ENCODE peak calls at places on chromosomes 6 and 20, in eight cellular contexts. R is IMR-90; M is colonic mucosa; J is stomach; A is A673; D is sigmoid colon; B is effector memory CD4-positive, alpha-beta T cell; G is cardiac muscle cell. W is an unnamed sample.

GRCh38 chr6:63635165-63635562 is 438 bp upstream of the PHF3 start:
- DNase-seq in R (no peak), M (no peak), J (no peak), A (no peak), D (no peak), B (no peak), G (no peak), W (peak; percentile 19)

GRCh38 chr6:4676016-4676415 is 100.2 kb upstream of the CDYL start:
- DNase-seq in R (no peak), M (peak; percentile 6), J (no peak), A (no peak), D (no peak), B (no peak), G (no peak), W (no peak)

GRCh38 chr6:3808759-3809514 is 40.2 kb upstream of the FAM50B start:
- DNase-seq in R (peak; percentile 90), M (no peak), J (peak; percentile 55), A (no peak), D (peak; percentile 83), B (no peak), G (peak; percentile 87), W (no peak)

GRCh38 chr6:57262491-57262890 is 40.4 kb upstream of the RAB23 start:
- DNase-seq in R (no peak), M (peak; percentile 52), J (peak; percentile 36), A (no peak), D (peak; percentile 94), B (no peak), G (no peak), W (peak; percentile 88)

GRCh38 chr6:31952140-31952805 is 6.4 kb downstream of the CFB start:
- DNase-seq in R (peak; percentile 63), M (peak; percentile 66), J (peak; percentile 75), A (peak; percentile 40), D (peak; percentile 76), B (no peak), G (peak; percentile 79), W (peak; percentile 80)

GRCh38 chr6:79384845-79385244 is 150.4 kb upstream of the HMGN3 start:
- DNase-seq in R (no peak), M (no peak), J (peak; percentile 37), A (no peak), D (no peak), B (no peak), G (no peak), W (peak; percentile 15)

GRCh38 chr6:63636516-63636968 is 940 bp downstream of the PHF3 start:
- DNase-seq in R (peak; percentile 19), M (peak; percentile 86), J (peak; percentile 65), A (peak; percentile 64), D (no peak), B (peak; percentile 37), G (peak; percentile 40), W (peak; percentile 92)

GRCh38 chr20:32470025-32470861 is 112.1 kb downstream of the ASXL1 start:
- DNase-seq in R (peak; percentile 70), M (peak; percentile 52), J (no peak), A (peak; percentile 37), D (no peak), B (no peak), G (peak; percentile 90), W (no peak)

GRCh38 chr20:4814696-4815252 is 93.1 kb downstream of the PRND start:
- DNase-seq in R (no peak), M (no peak), J (peak; percentile 44), A (no peak), D (no peak), B (peak; percentile 83), G (no peak), W (no peak)

GRCh38 chr6:29850011-29850553 is 22.5 kb downstream of the HLA-G start:
- DNase-seq in R (no peak), M (no peak), J (peak; percentile 53), A (no peak), D (peak; percentile 64), B (no peak), G (no peak), W (peak; percentile 54)

GRCh38 chr6:134630468-134631180 is 312.7 kb upstream of the SGK1 start:
- DNase-seq in R (no peak), M (peak; percentile 44), J (no peak), A (no peak), D (no peak), B (no peak), G (no peak), W (no peak)

GRCh38 chr20:45548410-45548809 is 1.2 kb upstream of the EPPIN start:
- DNase-seq in R (no peak), M (no peak), J (no peak), A (no peak), D (no peak), B (no peak), G (no peak), W (no peak)

GRCh38 chr20:9301129-9302072 is 213.0 kb upstream of the LAMP5 start:
- DNase-seq in R (peak; percentile 89), M (peak; percentile 68), J (no peak), A (peak; percentile 66), D (no peak), B (no peak), G (peak; percentile 94), W (peak; percentile 28)

GRCh38 chr20:15318682-15319081 is 981.3 kb upstream of the FLRT3 start:
- DNase-seq in R (no peak), M (no peak), J (no peak), A (no peak), D (no peak), B (no peak), G (no peak), W (no peak)

GRCh38 chr20:6485376-6485775 is 282.1 kb upstream of the BMP2 start:
- DNase-seq in R (no peak), M (no peak), J (no peak), A (no peak), D (no peak), B (no peak), G (no peak), W (no peak)

GRCh38 chr20:51767018-51767866 is 948 bp downstream of the ATP9A start:
- DNase-seq in R (no peak), M (peak; percentile 94), J (peak; percentile 92), A (peak; percentile 58), D (peak; percentile 85), B (peak; percentile 1), G (peak; percentile 35), W (peak; percentile 94)

GRCh38 chr6:144437105-144437504 is 152.0 kb downstream of the UTRN start:
- DNase-seq in R (no peak), M (no peak), J (no peak), A (no peak), D (no peak), B (no peak), G (no peak), W (no peak)

GRCh38 chr6:43269273-43270007 is 26.2 kb downstream of the TTBK1 start:
- DNase-seq in R (no peak), M (peak; percentile 85), J (peak; percentile 38), A (peak; percentile 47), D (no peak), B (peak; percentile 11), G (no peak), W (peak; percentile 20)

GRCh38 chr20:1813101-1813529 is 82.1 kb upstream of the SIRPA start:
- DNase-seq in R (peak; percentile 97), M (no peak), J (peak; percentile 60), A (no peak), D (peak; percentile 79), B (no peak), G (peak; percentile 80), W (no peak)

GRCh38 chr6:79033279-79033678 is 44.8 kb downstream of the PHIP start:
- DNase-seq in R (no peak), M (no peak), J (no peak), A (no peak), D (no peak), B (no peak), G (no peak), W (no peak)

GRCh38 chr6:33217681-33218080 is 9.4 kb downstream of the RING1 start:
- DNase-seq in R (no peak), M (no peak), J (no peak), A (no peak), D (peak; percentile 38), B (no peak), G (no peak), W (no peak)
- H3K27me3 ChIP-seq in R (peaks cover 21% of the 10 kb centered on the region), M (no peaks in the 10 kb centered on the region), J (peaks cover 35% of the 10 kb centered on the region), A (no peaks in the 10 kb centered on the region), D (no peaks in the 10 kb centered on the region), B (peaks cover 11% of the 10 kb centered on the region), G (peaks cover 6% of the 10 kb centered on the region), W (no peaks in the 10 kb centered on the region)

GRCh38 chr6:148383658-148384417 is 41.2 kb downstream of the SASH1 start:
- DNase-seq in R (no peak), M (no peak), J (no peak), A (no peak), D (no peak), B (no peak), G (no peak), W (no peak)

GRCh38 chr6:148379481-148379880 is 36.8 kb downstream of the SASH1 start:
- DNase-seq in R (no peak), M (no peak), J (no peak), A (no peak), D (no peak), B (no peak), G (no peak), W (no peak)

GRCh38 chr6:148379966-148380653 is 37.5 kb downstream of the SASH1 start:
- DNase-seq in R (no peak), M (no peak), J (no peak), A (no peak), D (no peak), B (no peak), G (peak; percentile 55), W (no peak)

GRCh38 chr6:148385379-148385778 is 42.7 kb downstream of the SASH1 start:
- DNase-seq in R (no peak), M (no peak), J (no peak), A (no peak), D (no peak), B (no peak), G (no peak), W (no peak)

GRCh38 chr6:148382856-148383255 is 40.2 kb downstream of the SASH1 start:
- DNase-seq in R (peak; percentile 20), M (no peak), J (no peak), A (no peak), D (no peak), B (no peak), G (peak; percentile 54), W (no peak)
- H3K4me1 ChIP-seq in R (peaks cover 3% of the 10 kb centered on the region), M (no peaks in the 10 kb centered on the region), J (no peaks in the 10 kb centered on the region), A (peaks cover 31% of the 10 kb centered on the region), D (no peaks in the 10 kb centered on the region), B (no peaks in the 10 kb centered on the region), G (no peaks in the 10 kb centered on the region), W (no peaks in the 10 kb centered on the region)

GRCh38 chr20:62984666-62985065 is 22.1 kb downstream of the BHLHE23 start:
- DNase-seq in R (no peak), M (no peak), J (no peak), A (no peak), D (no peak), B (no peak), G (no peak), W (no peak)
- H3K27me3 ChIP-seq in R (peaks cover 66% of the 10 kb centered on the region), M (peaks cover 9% of the 10 kb centered on the region), J (peaks cover 91% of the 10 kb centered on the region), A (peaks cover 17% of the 10 kb centered on the region), D (peaks cover 83% of the 10 kb centered on the region), B (peaks cover 20% of the 10 kb centered on the region), G (peaks cover 32% of the 10 kb centered on the region), W (no peaks in the 10 kb centered on the region)

DNA sequence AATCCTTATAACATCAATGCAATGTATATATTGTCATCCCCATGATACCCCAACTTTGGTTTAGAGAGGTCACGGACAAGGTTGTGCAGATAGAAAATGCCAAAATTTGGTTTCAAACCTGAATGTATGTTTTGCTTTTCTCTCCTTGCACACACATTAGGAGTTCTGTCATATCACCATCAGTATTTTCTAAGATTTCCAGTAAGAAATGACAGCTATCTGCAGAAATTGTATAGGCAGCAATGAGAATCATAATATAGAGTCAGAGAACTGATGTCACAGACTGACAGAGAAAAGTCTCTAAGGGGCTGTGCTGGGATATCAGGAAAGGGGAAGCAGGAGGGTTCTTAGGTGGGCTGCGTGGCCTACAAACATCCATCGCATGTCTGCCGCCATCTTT is 140.0 kb downstream of the AKAP7 start:
- DNase-seq in R (no peak), M (no peak), J (no peak), A (no peak), D (no peak), B (no peak), G (no peak), W (no peak)
- H3K4me1 ChIP-seq in R (no peaks in the 10 kb centered on the region), M (no peaks in the 10 kb centered on the region), J (no peaks in the 10 kb centered on the region), A (peaks cover 4% of the 10 kb centered on the region), D (no peaks in the 10 kb centered on the region), B (peaks cover 2% of the 10 kb centered on the region), G (no peaks in the 10 kb centered on the region), W (no peaks in the 10 kb centered on the region)

W was measured in testis.